ENCODE peak calls at places on chromosome 14, in eight cellular contexts. T is K562; J is right lobe of liver; C is PC-9; K is naive thymus-derived CD4-positive, alpha-beta T cell; M is thoracic aorta; N is psoas muscle; A is hepatocyte. Y is an unnamed sample.

GRCh38 chr14:22565391-22565945 is 23.6 kb downstream of the DAD1 start:
- DNase-seq in T (no peak), J (no peak), C (no peak), K (no peak), M (no peak), N (no peak), A (no peak), Y (no peak)

GRCh38 chr14:70718383-70719123 is 76.8 kb downstream of the TTC9 start:
- DNase-seq in T (no peak), J (no peak), C (peak; percentile 77), K (no peak), M (no peak), N (no peak), A (no peak), Y (no peak)

GRCh38 chr14:93946104-93946503 is 19.0 kb downstream of the FAM181A start:
- DNase-seq in T (no peak), J (no peak), C (no peak), K (no peak), M (no peak), N (no peak), A (peak; percentile 42), Y (no peak)

GRCh38 chr14:88380405-88380804 is 5.1 kb upstream of the SPATA7 start:
- DNase-seq in T (no peak), J (no peak), C (no peak), K (no peak), M (no peak), N (no peak), A (peak; percentile 23), Y (no peak)

GRCh38 chr14:96120392-96120791 is 81.2 kb downstream of the C14orf132 start:
- DNase-seq in T (no peak), J (no peak), C (no peak), K (no peak), M (no peak), N (no peak), A (no peak), Y (no peak)

GRCh38 chr14:79825046-79825521 is 386.2 kb downstream of the DIO2 start:
- DNase-seq in T (no peak), J (no peak), C (no peak), K (no peak), M (no peak), N (no peak), A (no peak), Y (no peak)

GRCh38 chr14:101349108-101349507 is 212.2 kb upstream of the DIO3 start:
- DNase-seq in T (no peak), J (no peak), C (no peak), K (no peak), M (no peak), N (no peak), A (no peak), Y (no peak)

GRCh38 chr14:35123388-35123703 is 994 bp downstream of the PRORP start:
- DNase-seq in T (no peak), J (no peak), C (no peak), K (no peak), M (no peak), N (no peak), A (no peak), Y (no peak)

GRCh38 chr14:65790185-65790815 is 377.8 kb downstream of the FUT8 start:
- DNase-seq in T (no peak), J (no peak), C (no peak), K (no peak), M (no peak), N (no peak), A (no peak), Y (no peak)

GRCh38 chr14:65792208-65792905 is 379.8 kb downstream of the FUT8 start:
- DNase-seq in T (no peak), J (no peak), C (peak; percentile 61), K (no peak), M (no peak), N (no peak), A (peak; percentile 28), Y (no peak)

GRCh38 chr14:93002851-93003298 is 79.9 kb downstream of the CHGA start:
- DNase-seq in T (no peak), J (no peak), C (no peak), K (no peak), M (no peak), N (no peak), A (no peak), Y (no peak)

GRCh38 chr14:62914025-62914424 is 131.2 kb downstream of the KCNH5 start:
- DNase-seq in T (no peak), J (no peak), C (no peak), K (no peak), M (no peak), N (no peak), A (no peak), Y (no peak)

GRCh38 chr14:51738754-51739153 is 87.0 kb downstream of the FRMD6 start:
- DNase-seq in T (no peak), J (no peak), C (no peak), K (no peak), M (no peak), N (no peak), A (no peak), Y (no peak)

GRCh38 chr14:39050389-39050788 is 52.6 kb downstream of the SEC23A start:
- DNase-seq in T (no peak), J (no peak), C (no peak), K (no peak), M (no peak), N (no peak), A (peak; percentile 53), Y (no peak)

GRCh38 chr14:21194597-21194996 is 38.7 kb upstream of the OR5AU1 start:
- DNase-seq in T (no peak), J (no peak), C (no peak), K (no peak), M (no peak), N (no peak), A (no peak), Y (no peak)

GRCh38 chr14:31435276-31435675 is 14.9 kb upstream of the HEATR5A start:
- DNase-seq in T (no peak), J (no peak), C (no peak), K (no peak), M (no peak), N (no peak), A (no peak), Y (no peak)

GRCh38 chr14:75185251-75186040 is 9.0 kb upstream of the TMED10 start:
- DNase-seq in T (no peak), J (no peak), C (no peak), K (no peak), M (no peak), N (no peak), A (no peak), Y (no peak)

DNA sequence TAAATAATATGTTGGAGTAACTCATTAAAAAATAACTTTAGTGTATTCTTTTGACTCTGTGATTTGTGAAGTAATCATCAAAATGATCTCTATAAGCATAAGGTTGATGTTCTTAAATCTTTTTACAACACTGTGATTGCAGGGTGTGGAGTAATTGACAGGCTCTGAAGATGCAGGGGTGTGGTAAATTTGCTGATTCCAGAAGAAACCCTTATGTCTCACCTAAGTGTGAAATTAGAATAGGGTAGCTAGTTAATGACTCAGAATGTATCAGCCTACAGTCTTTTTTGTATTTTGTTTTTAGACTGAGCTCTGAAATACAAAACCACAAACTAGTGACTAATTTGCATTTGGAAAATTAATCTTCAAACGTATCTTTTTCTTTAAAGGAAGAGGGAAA is 5.9 kb downstream of the PRPF39 start:
- DNase-seq in T (no peak), J (no peak), C (no peak), K (no peak), M (no peak), N (no peak), A (no peak), Y (no peak)
- H3K27ac ChIP-seq in T (no peak overlapping the region), J (no peak overlapping the region), C (peak overlapping the region; percentile 37), K (no peak overlapping the region), M (no peak overlapping the region), N (no peak overlapping the region), A (no peak overlapping the region), Y (no peak overlapping the region)

GRCh38 chr14:64496764-64497163 is 6.9 kb downstream of the ZBTB25 start:
- DNase-seq in T (no peak), J (no peak), C (no peak), K (no peak), M (no peak), N (no peak), A (no peak), Y (no peak)

GRCh38 chr14:64493455-64493854 is 10.2 kb downstream of the ZBTB25 start:
- DNase-seq in T (no peak), J (no peak), C (no peak), K (no peak), M (no peak), N (no peak), A (no peak), Y (no peak)

GRCh38 chr14:64500088-64500487 is 3.5 kb downstream of the ZBTB25 start:
- DNase-seq in T (no peak), J (no peak), C (no peak), K (no peak), M (no peak), N (no peak), A (no peak), Y (no peak)

GRCh38 chr14:64491637-64492036 is 12.0 kb downstream of the ZBTB25 start:
- DNase-seq in T (no peak), J (no peak), C (no peak), K (no peak), M (no peak), N (no peak), A (no peak), Y (no peak)

DNA sequence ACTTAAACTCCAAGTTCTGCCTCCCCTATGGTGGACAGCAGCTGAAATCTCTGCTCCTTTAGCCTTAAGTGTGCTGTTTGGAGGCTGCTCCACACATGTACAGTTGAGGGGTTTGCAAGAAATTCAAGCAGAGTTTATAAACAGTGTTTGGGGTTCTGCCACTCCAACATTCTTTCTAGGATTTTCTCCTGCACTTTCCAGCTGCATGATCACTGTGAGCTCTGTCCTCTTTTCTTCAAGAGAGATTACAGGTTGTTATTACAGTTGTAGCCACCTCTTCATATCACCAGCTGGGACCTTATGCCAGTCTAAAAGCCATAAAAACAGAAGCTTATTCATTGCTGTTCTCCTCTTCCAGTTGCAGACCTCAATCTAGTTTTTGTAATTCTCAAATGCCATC is 8.4 kb downstream of the ZBTB25 start:
- DNase-seq in T (no peak), J (no peak), C (no peak), K (no peak), M (no peak), N (no peak), A (no peak), Y (no peak)
- H3K4me1 ChIP-seq in T (no peaks in the 10 kb centered on the region), J (no peaks in the 10 kb centered on the region), C (peaks cover under 1% of the 10 kb centered on the region), K (peaks cover 56% of the 10 kb centered on the region), M (peaks cover 8% of the 10 kb centered on the region), N (peaks cover 22% of the 10 kb centered on the region), A (peaks cover 6% of the 10 kb centered on the region), Y (no peaks in the 10 kb centered on the region)

DNA sequence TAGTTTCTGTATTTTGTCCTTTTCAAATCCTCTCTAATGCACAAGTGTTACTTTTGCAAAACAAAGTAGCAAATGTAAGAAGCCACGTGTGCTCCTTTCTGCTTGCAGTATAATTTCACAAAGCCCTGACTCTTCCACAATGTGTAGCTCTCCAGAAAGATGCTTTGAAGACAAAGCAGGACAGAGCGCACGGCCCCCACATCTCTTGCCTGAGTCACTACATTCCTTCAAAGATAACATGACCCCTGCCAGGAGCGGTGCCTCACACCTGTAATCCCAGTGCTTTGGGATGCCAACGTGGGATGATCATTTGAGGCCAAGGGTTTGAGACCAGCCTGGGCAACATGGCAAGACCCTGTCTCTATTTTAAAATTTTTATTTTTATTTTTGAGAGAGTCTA is 40.5 kb downstream of the JAG2 start:
- DNase-seq in T (no peak), J (no peak), C (no peak), K (no peak), M (no peak), N (no peak), A (no peak), Y (no peak)
- H3K4me3 ChIP-seq in T (no peak overlapping the region), J (no peak overlapping the region), C (no peak overlapping the region), K (no peak overlapping the region), M (no peak overlapping the region), N (no peak overlapping the region), A (no peak overlapping the region), Y (no peak overlapping the region)

GRCh38 chr14:47549886-47550285 is 125.5 kb downstream of the MDGA2 start:
- DNase-seq in T (no peak), J (no peak), C (no peak), K (no peak), M (no peak), N (no peak), A (no peak), Y (no peak)
- H3K27ac ChIP-seq in T (no peak overlapping the region), J (no peak overlapping the region), C (no peak overlapping the region), K (no peak overlapping the region), M (no peak overlapping the region), N (no peak overlapping the region), A (no peak overlapping the region), Y (no peak overlapping the region)

Y was measured in lung.